ENCODE peak calls at places on chromosome 5, in five cellular contexts. J is suprapubic skin; U is SJSA1; N is aorta; Y is CD8-positive, alpha-beta T cell. E is an unnamed sample.

GRCh38 chr5:9207820-9208418 is 338.0 kb downstream of the SEMA5A start:
- DNase-seq in J (no peak), U (peak; percentile 66), N (no peak), Y (no peak), E (no peak)

GRCh38 chr5:176798094-176798876 is 12.1 kb upstream of the UNC5A start:
- DNase-seq in J (no peak), U (no peak), N (no peak), Y (no peak), E (no peak)

GRCh38 chr5:139140631-139141071 is 57.5 kb downstream of the SIL1 start:
- DNase-seq in J (no peak), U (no peak), N (peak; percentile 62), Y (no peak), E (no peak)

GRCh38 chr5:163809480-163809879 is 304.1 kb downstream of the MAT2B start:
- DNase-seq in J (no peak), U (no peak), N (no peak), Y (no peak), E (no peak)

GRCh38 chr5:2201011-2201410 is 318.3 kb upstream of the IRX4 start:
- DNase-seq in J (no peak), U (no peak), N (no peak), Y (no peak), E (no peak)

GRCh38 chr5:159186319-159186718 is 23.0 kb downstream of the RNF145 start:
- DNase-seq in J (no peak), U (no peak), N (no peak), Y (no peak), E (no peak)

GRCh38 chr5:179241764-179242370 is 103.4 kb downstream of the ADAMTS2 start:
- DNase-seq in J (peak; percentile 47), U (no peak), N (no peak), Y (no peak), E (no peak)

GRCh38 chr5:6556089-6556801 is 76.6 kb downstream of the NSUN2 start:
- DNase-seq in J (no peak), U (no peak), N (peak; percentile 79), Y (no peak), E (no peak)

GRCh38 chr5:108655750-108656450 is 91.8 kb upstream of the FER start:
- DNase-seq in J (no peak), U (no peak), N (no peak), Y (no peak), E (no peak)

GRCh38 chr5:149382517-149383220 is 3.6 kb upstream of the IL17B start:
- DNase-seq in J (no peak), U (no peak), N (no peak), Y (no peak), E (peak; percentile 50)

GRCh38 chr5:148984333-148984732 is 78.5 kb downstream of the SH3TC2 start:
- DNase-seq in J (no peak), U (peak; percentile 81), N (no peak), Y (no peak), E (no peak)

GRCh38 chr5:129241755-129242154 is 147.2 kb downstream of the ISOC1 start:
- DNase-seq in J (no peak), U (no peak), N (no peak), Y (no peak), E (no peak)

GRCh38 chr5:7850533-7851239 is at the start of gene CFAP90:
- DNase-seq in J (peak; percentile 80), U (peak; percentile 24), N (peak; percentile 70), Y (peak; percentile 22), E (peak; percentile 80)

GRCh38 chr5:170307575-170308465 is 10.2 kb upstream of the LCP2 start:
- DNase-seq in J (peak; percentile 84), U (peak; percentile 12), N (peak; percentile 85), Y (no peak), E (peak; percentile 87)

GRCh38 chr5:659496-660263 is 33.5 kb downstream of the TPPP start:
- DNase-seq in J (peak; percentile 53), U (no peak), N (peak; percentile 14), Y (no peak), E (no peak)

GRCh38 chr5:179321206-179321987 is 23.9 kb downstream of the ADAMTS2 start:
- DNase-seq in J (peak; percentile 63), U (no peak), N (peak; percentile 30), Y (no peak), E (peak; percentile 28)

GRCh38 chr5:115459844-115460243 is 84.7 kb downstream of the FEM1C start:
- DNase-seq in J (no peak), U (peak; percentile 45), N (no peak), Y (no peak), E (no peak)

GRCh38 chr5:139650031-139650688 is 2.0 kb downstream of the CXXC5 start:
- DNase-seq in J (no peak), U (peak; percentile 47), N (peak; percentile 61), Y (no peak), E (no peak)

GRCh38 chr5:119049824-119050449 is 20.9 kb upstream of the DMXL1 start:
- DNase-seq in J (no peak), U (no peak), N (no peak), Y (no peak), E (no peak)

GRCh38 chr5:147483961-147484707 is 25.7 kb downstream of the DPYSL3 start:
- DNase-seq in J (peak; percentile 90), U (peak; percentile 89), N (peak; percentile 87), Y (no peak), E (peak; percentile 79)

GRCh38 chr5:71836547-71837112 is 117.6 kb downstream of the CARTPT start:
- DNase-seq in J (no peak), U (no peak), N (no peak), Y (no peak), E (no peak)

GRCh38 chr5:71832812-71833456 is 113.9 kb downstream of the CARTPT start:
- DNase-seq in J (no peak), U (no peak), N (no peak), Y (no peak), E (no peak)

GRCh38 chr5:71834575-71834974 is 115.5 kb downstream of the CARTPT start:
- DNase-seq in J (no peak), U (no peak), N (no peak), Y (no peak), E (no peak)

GRCh38 chr5:71838286-71838685 is 119.2 kb downstream of the CARTPT start:
- DNase-seq in J (no peak), U (no peak), N (no peak), Y (no peak), E (no peak)

GRCh38 chr5:71836084-71836483 is 117.0 kb downstream of the CARTPT start:
- DNase-seq in J (no peak), U (peak; percentile 19), N (no peak), Y (no peak), E (no peak)
- H3K4me1 ChIP-seq in J (peaks cover 1% of the 10 kb centered on the region), U (peaks cover 6% of the 10 kb centered on the region), N (no peaks in the 10 kb centered on the region), Y (no peaks in the 10 kb centered on the region), E (peaks cover 3% of the 10 kb centered on the region)

GRCh38 chr5:56837386-56837785 is 22.0 kb downstream of the MAP3K1 start:
- DNase-seq in J (no peak), U (no peak), N (no peak), Y (no peak), E (no peak)

GRCh38 chr5:56839062-56839461 is 23.7 kb downstream of the MAP3K1 start:
- DNase-seq in J (no peak), U (no peak), N (no peak), Y (no peak), E (no peak)

GRCh38 chr5:56838409-56839039 is 23.2 kb downstream of the MAP3K1 start:
- DNase-seq in J (no peak), U (peak; percentile 73), N (no peak), Y (no peak), E (no peak)

GRCh38 chr5:56840597-56840996 is 25.2 kb downstream of the MAP3K1 start:
- DNase-seq in J (no peak), U (no peak), N (no peak), Y (no peak), E (no peak)

GRCh38 chr5:56837956-56838355 is 22.6 kb downstream of the MAP3K1 start:
- DNase-seq in J (no peak), U (no peak), N (no peak), Y (no peak), E (no peak)
- H3K27ac ChIP-seq in J (no peak overlapping the region), U (no peak overlapping the region), N (no peak overlapping the region), Y (no peak overlapping the region), E (no peak overlapping the region)

DNA sequence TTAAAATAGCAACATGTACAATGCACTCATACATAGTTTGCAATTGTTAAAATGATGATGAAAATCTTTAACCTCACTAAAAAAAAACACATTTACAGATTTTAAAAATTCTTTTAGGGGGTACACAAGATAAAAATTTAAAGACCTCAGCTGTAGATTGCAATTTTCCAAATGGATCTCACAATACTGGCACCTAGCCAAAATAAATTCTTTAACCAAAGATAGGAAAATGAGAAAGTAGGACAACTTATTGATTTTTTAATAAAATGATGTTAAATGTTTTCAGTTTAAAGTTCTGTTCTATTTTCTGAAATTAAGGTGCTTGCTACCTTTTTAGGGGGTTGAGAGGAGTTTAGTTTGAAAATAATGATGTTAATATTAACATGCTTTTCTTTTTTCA is 90.0 kb downstream of the PCSK1 start:
- DNase-seq in J (no peak), U (no peak), N (no peak), Y (no peak), E (no peak)
- H3K4me1 ChIP-seq in J (peaks cover 20% of the 10 kb centered on the region), U (no peaks in the 10 kb centered on the region), N (peaks cover 6% of the 10 kb centered on the region), Y (peaks cover 12% of the 10 kb centered on the region), E (no peaks in the 10 kb centered on the region)

GRCh38 chr5:172830876-172831662 is 3.0 kb upstream of the ERGIC1 start:
- DNase-seq in J (no peak), U (peak; percentile 87), N (no peak), Y (no peak), E (no peak)

GRCh38 chr5:172830275-172830799 is 3.7 kb upstream of the ERGIC1 start:
- DNase-seq in J (no peak), U (no peak), N (no peak), Y (no peak), E (no peak)

GRCh38 chr5:172825610-172826204 is 8.3 kb upstream of the ERGIC1 start:
- DNase-seq in J (no peak), U (no peak), N (no peak), Y (no peak), E (no peak)

GRCh38 chr5:172828911-172829431 is 5.1 kb upstream of the ERGIC1 start:
- DNase-seq in J (no peak), U (no peak), N (no peak), Y (no peak), E (no peak)

DNA sequence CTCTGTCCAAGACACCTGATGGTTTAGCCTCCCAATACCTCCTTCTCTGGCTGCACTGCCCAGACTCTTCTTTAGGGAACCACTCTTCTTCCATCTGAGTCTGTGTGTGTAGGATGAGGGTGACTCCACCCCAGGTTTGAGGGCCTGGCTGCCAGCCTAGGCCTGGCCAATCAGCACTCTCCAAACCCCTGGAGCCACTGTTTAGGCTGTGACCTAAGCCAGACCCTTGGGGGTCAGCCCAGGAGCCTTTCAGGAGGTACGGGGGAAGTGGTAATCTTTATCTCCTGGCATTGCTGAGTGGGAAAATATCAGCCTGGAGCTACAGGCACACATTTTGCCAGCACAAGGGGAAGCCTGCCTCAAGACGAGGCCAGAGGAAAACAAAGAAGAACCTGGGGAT is 6.2 kb upstream of the ERGIC1 start:
- DNase-seq in J (no peak), U (no peak), N (no peak), Y (no peak), E (no peak)
- H3K27ac ChIP-seq in J (no peak overlapping the region), U (no peak overlapping the region), N (no peak overlapping the region), Y (no peak overlapping the region), E (no peak overlapping the region)

GRCh38 chr5:151684690-151685361 is 1.9 kb downstream of the SPARC start:
- DNase-seq in J (no peak), U (peak; percentile 99), N (peak; percentile 77), Y (no peak), E (peak; percentile 42)
- H3K4me1 ChIP-seq in J (peaks cover 43% of the 10 kb centered on the region), U (peaks cover 64% of the 10 kb centered on the region), N (peaks cover 17% of the 10 kb centered on the region), Y (no peaks in the 10 kb centered on the region), E (peaks cover 11% of the 10 kb centered on the region)

E was measured in right cardiac atrium.